ENCODE peak calls at places on chromosomes 2 and 18, in seven cellular contexts. F, T, M, A, H, V and U are unnamed samples.

GRCh38 chr2:196080526-196080925 is 11.9 kb upstream of the DNAH7 start:
- DNase-seq in A (no peak), M (no peak), T (no peak), H (no peak), F (no peak), V (no peak), U (no peak)

GRCh38 chr18:80009661-80010550 is 21.5 kb upstream of the TXNL4A start:
- DNase-seq in M (no peak), A (peak), H (no peak), T (no peak), F (no peak), V (no peak), U (peak)

GRCh38 chr2:11393711-11394236 is 49.3 kb upstream of the ROCK2 start:
- DNase-seq in F (no peak), H (no peak), V (no peak), A (peak), T (no peak), M (no peak), U (no peak)

GRCh38 chr18:52636536-52636935 is 296.5 kb downstream of the DCC start:
- DNase-seq in H (peak), A (no peak), M (peak), T (no peak), V (no peak), F (no peak), U (peak)

GRCh38 chr2:225090746-225091145 is 48.5 kb upstream of the DOCK10 start:
- DNase-seq in F (no peak), A (no peak), T (no peak), V (no peak), H (no peak), M (no peak), U (no peak)

GRCh38 chr2:54476852-54477251 is 20.7 kb downstream of the SPTBN1 start:
- DNase-seq in F (no peak), A (peak), T (no peak), H (no peak), M (no peak), V (no peak), U (no peak)

GRCh38 chr2:235852528-235852920 is 315.7 kb downstream of the GBX2 start:
- DNase-seq in M (no peak), H (no peak), V (peak), A (no peak), F (no peak), T (no peak), U (no peak)

GRCh38 chr2:240404174-240404852 is 31.1 kb upstream of the GPC1 start:
- DNase-seq in H (no peak), M (no peak), T (no peak), F (no peak), A (no peak), V (no peak), U (no peak)

GRCh38 chr2:109447251-109447661 is 166.5 kb downstream of the SEPTIN10 start:
- DNase-seq in H (no peak), M (no peak), T (no peak), V (no peak), F (no peak), A (peak), U (no peak)

GRCh38 chr2:173059292-173059691 is 16.4 kb upstream of the MAP3K20 start:
- DNase-seq in A (no peak), H (no peak), T (no peak), M (no peak), F (no peak), V (no peak), U (no peak)

GRCh38 chr18:24054130-24054529 is 39.6 kb downstream of the TTC39C start:
- DNase-seq in M (peak), H (peak), T (no peak), F (no peak), V (no peak), A (no peak), U (no peak)

GRCh38 chr18:28398491-28398890 is 221.6 kb upstream of the CDH2 start:
- DNase-seq in T (no peak), V (no peak), H (no peak), F (no peak), M (no peak), A (no peak), U (no peak)

GRCh38 chr18:72091369-72091768 is 452.8 kb downstream of the CBLN2 start:
- DNase-seq in A (no peak), M (no peak), T (no peak), F (no peak), V (no peak), H (no peak), U (no peak)

GRCh38 chr2:229653551-229653950 is 60.8 kb downstream of the DNER start:
- DNase-seq in A (no peak), M (no peak), T (no peak), H (no peak), V (no peak), F (no peak), U (no peak)

GRCh38 chr2:241850544-241851324 is 8.0 kb downstream of the PDCD1 start:
- DNase-seq in V (no peak), A (no peak), M (peak), F (no peak), T (no peak), H (peak), U (peak)

GRCh38 chr2:85221291-85221690 is 88.1 kb downstream of the TCF7L1 start:
- DNase-seq in T (no peak), A (peak), M (no peak), F (no peak), H (no peak), V (no peak), U (no peak)

GRCh38 chr2:188303363-188304031 is 11.8 kb downstream of the GULP1 start:
- DNase-seq in M (no peak), T (no peak), A (peak), V (no peak), H (no peak), F (no peak), U (no peak)

GRCh38 chr2:220033546-220033945 is 406.1 kb downstream of the SLC4A3 start:
- DNase-seq in A (no peak), T (no peak), F (no peak), V (no peak), H (no peak), M (no peak), U (no peak)

GRCh38 chr2:71929482-71929772 is 218.2 kb downstream of the CYP26B1 start:
- DNase-seq in F (no peak), V (no peak), T (no peak), M (no peak), H (no peak), A (no peak), U (no peak)

GRCh38 chr2:124530203-124530602 is 505.1 kb downstream of the CNTNAP5 start:
- DNase-seq in T (no peak), H (no peak), V (no peak), A (no peak), F (no peak), M (no peak), U (peak)

GRCh38 chr18:36212301-36212977 is 25.1 kb downstream of the MOCOS start:
- DNase-seq in A (peak), F (no peak), T (no peak), V (no peak), H (no peak), M (no peak), U (no peak)

GRCh38 chr2:63983986-63984605 is 35.1 kb downstream of the VPS54 start:
- DNase-seq in F (no peak), A (no peak), V (no peak), H (no peak), T (no peak), M (no peak), U (peak)

GRCh38 chr2:74538881-74539339 is 9.2 kb downstream of the HTRA2 start:
- DNase-seq in H (peak), V (no peak), F (no peak), M (no peak), T (no peak), A (no peak), U (peak)

GRCh38 chr2:43222472-43223146 is 3.8 kb downstream of the ZFP36L2 start:
- DNase-seq in A (peak), H (no peak), M (no peak), F (no peak), V (no peak), T (no peak), U (peak)

GRCh38 chr2:189954989-189955388 is 107.5 kb downstream of the MSTN start:
- DNase-seq in T (no peak), M (no peak), A (no peak), V (no peak), F (no peak), H (peak), U (no peak)

GRCh38 chr2:46601328-46601963 is 122.1 kb downstream of the TMEM247 start:
- DNase-seq in M (no peak), V (no peak), A (peak), H (no peak), T (no peak), F (no peak), U (no peak)

GRCh38 chr2:127664065-127664894 is 11.1 kb downstream of the LIMS2 start:
- DNase-seq in F (no peak), M (no peak), H (no peak), A (no peak), T (no peak), V (peak), U (no peak)

GRCh38 chr2:20534913-20535801 is 88.3 kb downstream of the RHOB start:
- DNase-seq in A (no peak), V (no peak), F (no peak), H (no peak), T (no peak), M (no peak), U (no peak)

GRCh38 chr2:112960230-112960825 is 17.5 kb upstream of the IL36G start:
- DNase-seq in M (no peak), V (no peak), A (no peak), F (no peak), H (no peak), T (no peak), U (no peak)

GRCh38 chr2:159758686-159759085 is 39.3 kb downstream of the CD302 start:
- DNase-seq in V (no peak), M (no peak), T (no peak), A (peak), F (no peak), H (no peak), U (no peak)